ENCODE peak calls at places on chromosomes 16 and 17, in four cellular contexts. E is stomach, T is lower leg skin, G is testis. D is an unnamed sample.

GRCh38 chr17:75645889-75646625 is 12.8 kb downstream of the SMIM5 start:
- DNase-seq in G (no peak), E (peak), T (no peak), D (no peak)

GRCh38 chr16:5017678-5017969 is 16.1 kb downstream of the NAGPA start:
- DNase-seq in T (no peak), G (no peak), E (no peak), D (no peak)

GRCh38 chr17:38591759-38592241 is 14.0 kb downstream of the SRCIN1 start:
- DNase-seq in T (no peak), E (no peak), G (no peak), D (no peak)

GRCh38 chr17:80423536-80424225 is 8.7 kb downstream of the ENDOV start:
- DNase-seq in E (no peak), G (no peak), T (no peak), D (no peak)

GRCh38 chr16:67936124-67936875 is at the start of gene PSMB10:
- DNase-seq in T (peak), G (peak), E (peak), D (peak)

GRCh38 chr16:69107311-69107962 is 2.0 kb downstream of the HAS3 start:
- DNase-seq in T (no peak), G (peak), E (peak), D (no peak)

GRCh38 chr16:7372095-7372494 is 39.5 kb downstream of the RBFOX1 start:
- DNase-seq in E (no peak), G (no peak), T (no peak), D (no peak)

GRCh38 chr17:69462010-69462409 is 47.5 kb downstream of the MAP2K6 start:
- DNase-seq in G (no peak), T (no peak), E (no peak), D (no peak)

GRCh38 chr16:75546293-75546692 is 9.8 kb downstream of the TMEM231 start:
- DNase-seq in G (no peak), T (peak), E (no peak), D (no peak)

GRCh38 chr17:49460401-49460800 is 34.7 kb upstream of the NGFR start:
- DNase-seq in E (no peak), T (no peak), G (no peak), D (no peak)

GRCh38 chr17:83196088-83196765 is 116.8 kb downstream of the METRNL start:
- DNase-seq in T (no peak), E (no peak), G (peak), D (no peak)

GRCh38 chr17:16527298-16527697 is 35.3 kb upstream of the LRRC75A start:
- DNase-seq in E (no peak), G (no peak), T (peak), D (no peak)

GRCh38 chr16:21104124-21104860 is 46.4 kb downstream of the DNAH3 start:
- DNase-seq in E (no peak), G (no peak), T (peak), D (no peak)

GRCh38 chr16:66242672-66243071 is 123.8 kb upstream of the CDH5 start:
- DNase-seq in E (no peak), G (no peak), T (no peak), D (no peak)

GRCh38 chr17:2598166-2598565 is 4.7 kb downstream of the PAFAH1B1 start:
- DNase-seq in G (no peak), E (no peak), T (no peak), D (no peak)

GRCh38 chr16:636206-637080 is at the start of gene METTL26:
- DNase-seq in G (peak), E (peak), T (peak), D (peak)

GRCh38 chr17:34301986-34302385 is 16.4 kb downstream of the CCL11 start:
- DNase-seq in E (no peak), T (peak), G (no peak), D (no peak)

GRCh38 chr16:82954224-82954929 is 327.6 kb downstream of the CDH13 start:
- DNase-seq in E (no peak), T (no peak), G (no peak), D (no peak)

GRCh38 chr16:23252310-23252709 is 49.8 kb upstream of the SCNN1B start:
- DNase-seq in T (no peak), G (no peak), E (no peak), D (no peak)

GRCh38 chr17:863880-864279 is 81.7 kb downstream of the MRM3 start:
- DNase-seq in E (no peak), T (no peak), G (no peak), D (no peak)

GRCh38 chr16:68235882-68236803 is at the start of gene ESRP2:
- DNase-seq in E (peak), T (peak), G (no peak), D (peak)

GRCh38 chr16:5008311-5008731 is 25.4 kb downstream of the NAGPA start:
- DNase-seq in E (no peak), G (no peak), T (no peak), D (no peak)

GRCh38 chr16:72961115-72961832 is 86.7 kb downstream of the ZFHX3 start:
- DNase-seq in E (no peak), G (no peak), T (no peak), D (no peak)

GRCh38 chr17:62822080-62822904 is 14.2 kb upstream of the MARCHF10 start:
- DNase-seq in G (peak), E (peak), T (peak), D (no peak)

GRCh38 chr16:83878838-83879237 is 20.1 kb upstream of the MLYCD start:
- DNase-seq in G (no peak), E (no peak), T (no peak), D (no peak)

GRCh38 chr17:73855933-73856332 is 211.7 kb upstream of the SDK2 start:
- DNase-seq in T (no peak), G (no peak), E (no peak), D (no peak)

GRCh38 chr17:76593964-76594363 is 8.3 kb upstream of the ST6GALNAC2 start:
- DNase-seq in G (no peak), E (no peak), T (no peak), D (no peak)

GRCh38 chr17:7479389-7480192 is at the start of gene ZBTB4:
- DNase-seq in E (peak), T (peak), G (peak), D (peak)

GRCh38 chr17:2904135-2904534 is 107.9 kb downstream of the RAP1GAP2 start:
- DNase-seq in T (no peak), E (peak), G (no peak), D (no peak)

GRCh38 chr16:1997591-1998359 is 8.0 kb downstream of the SYNGR3 start:
- DNase-seq in T (no peak), G (no peak), E (no peak), D (no peak)

DNA sequence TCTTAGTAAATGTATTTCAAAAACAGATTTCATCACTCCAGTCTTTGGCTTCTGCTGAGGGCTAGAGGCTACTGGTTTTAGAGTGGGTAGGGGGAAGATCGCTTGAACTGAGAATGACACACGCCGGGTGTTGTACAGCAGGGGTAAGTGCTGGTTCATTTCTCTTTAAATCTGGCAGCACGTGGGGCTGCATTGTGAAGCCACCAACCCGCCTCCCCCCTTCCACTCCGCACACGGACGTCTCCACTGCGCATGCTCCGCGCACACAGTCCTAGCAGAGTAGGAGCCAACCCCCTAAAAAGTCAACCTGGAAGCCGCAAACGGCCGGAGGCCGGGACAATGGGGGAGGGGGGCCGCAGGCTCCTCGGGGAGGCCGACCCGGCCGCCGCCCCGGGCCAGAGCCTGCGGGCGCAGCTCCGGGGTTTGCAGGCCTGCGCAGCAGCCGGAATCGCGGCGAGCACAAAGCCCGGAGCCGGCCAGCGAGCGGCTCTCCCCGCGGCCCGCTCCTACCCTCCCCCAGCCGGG is 1.3 kb downstream of the UBE2G1 start:
- DNase-seq in G (peak), E (peak), T (peak), D (peak)
- TF ChIP-seq POLR2A in G (no peak), E (no peak), T (no peak), D (peak)

GRCh38 chr17:44219126-44219635 is 294 bp downstream of the UBTF start:
- DNase-seq in G (peak), E (peak), T (peak), D (peak)
- TF ChIP-seq CTCF in G (peak), E (peak), T (no peak), D (peak)

GRCh38 chr16:86730086-86730485 is 151.7 kb downstream of the FOXL1 start:
- DNase-seq in T (no peak), G (no peak), E (no peak), D (no peak)
- TF ChIP-seq POLR2A in T (no peak), G (no peak), E (no peak), D (no peak)

GRCh38 chr17:59310263-59310920 is 21.1 kb upstream of the YPEL2 start:
- DNase-seq in T (peak), G (no peak), E (no peak), D (no peak)

GRCh38 chr17:59311051-59311468 is 20.4 kb upstream of the YPEL2 start:
- DNase-seq in G (peak), T (peak), E (peak), D (peak)
- TF ChIP-seq CTCF in G (peak), T (peak), E (peak), D (peak)

D was measured in uterus.